ENCODE peak calls at places on chromosomes 4 and X, in nine cellular contexts. V is cardiac muscle cell, S is glutamatergic neuron, C is MM.1S, G is tibial nerve, A is cardiac fibroblast, I is tibial artery, J is breast epithelium, Z is neural progenitor cell. B is an unnamed sample.

GRCh38 chrX:134669378-134670098 is 11.3 kb upstream of the PLAC1 start:
- DNase-seq in I (no peak), V (peak; percentile 90), Z (no peak), G (no peak), C (no peak), S (no peak), J (no peak), A (peak; percentile 94), B (no peak)

GRCh38 chr4:32394255-32394654 is 1674.1 kb downstream of the PCDH7 start:
- DNase-seq in V (no peak), A (no peak), J (no peak), G (no peak), S (no peak), I (no peak), C (no peak), Z (no peak), B (no peak)

GRCh38 chr4:113170818-113171468 is 121.5 kb downstream of the ANK2 start:
- DNase-seq in C (no peak), A (no peak), Z (no peak), I (no peak), V (no peak), S (no peak), G (no peak), J (no peak), B (no peak)

GRCh38 chrX:95716841-95717240 is 967.8 kb upstream of the DIAPH2 start:
- DNase-seq in J (no peak), A (no peak), I (no peak), C (no peak), V (no peak), G (no peak), S (no peak), Z (no peak), B (no peak)

GRCh38 chr4:136203199-136203598 is 1329.1 kb downstream of the PCDH18 start:
- DNase-seq in G (no peak), I (no peak), A (no peak), S (no peak), C (no peak), Z (peak; percentile 24), J (no peak), V (no peak), B (no peak)

GRCh38 chrX:47218920-47219815 is 687 bp downstream of the CDK16 start:
- DNase-seq in Z (peak; percentile 72), G (no peak), I (peak; percentile 73), V (peak; percentile 9), C (peak; percentile 28), J (no peak), A (no peak), S (peak; percentile 67), B (peak; percentile 49)

GRCh38 chr4:138090145-138090917 is 151.8 kb downstream of the SLC7A11 start:
- DNase-seq in Z (peak; percentile 62), I (no peak), G (peak; percentile 15), J (no peak), V (peak; percentile 88), A (peak; percentile 89), S (peak; percentile 51), C (peak; percentile 68), B (peak; percentile 30)

GRCh38 chr4:124710911-124711310 is 1.6 kb downstream of the ANKRD50 start:
- DNase-seq in C (no peak), I (no peak), G (no peak), S (no peak), V (peak; percentile 28), A (peak; percentile 50), J (no peak), Z (no peak), B (no peak)

GRCh38 chr4:174225247-174226054 is 58.0 kb downstream of the FBXO8 start:
- DNase-seq in J (no peak), I (no peak), V (no peak), A (no peak), Z (no peak), S (no peak), G (no peak), C (no peak), B (no peak)

GRCh38 chrX:149074429-149074828 is 430.7 kb downstream of the IDS start:
- DNase-seq in G (peak; percentile 13), C (peak; percentile 77), S (no peak), V (peak; percentile 86), I (no peak), J (no peak), A (peak; percentile 70), Z (no peak), B (peak; percentile 37)

GRCh38 chr4:64584981-64585557 is 175.8 kb upstream of the TECRL start:
- DNase-seq in G (no peak), I (no peak), Z (peak; percentile 70), V (peak; percentile 64), A (peak; percentile 54), C (peak; percentile 64), S (no peak), J (no peak), B (peak; percentile 35)

GRCh38 chrX:17826609-17827496 is 34.2 kb downstream of the RAI2 start:
- DNase-seq in C (no peak), G (no peak), V (no peak), J (no peak), A (peak; percentile 75), I (no peak), S (no peak), Z (no peak), B (no peak)

GRCh38 chrX:78514852-78515251 is 144.3 kb downstream of the RTL3 start:
- DNase-seq in Z (peak; percentile 76), A (peak; percentile 44), G (no peak), J (no peak), I (no peak), C (peak; percentile 63), S (no peak), V (no peak), B (no peak)
- TF ChIP-seq CTCF in Z (no peak), A (no peak), G (no peak), J (no peak), I (no peak), C (peak; percentile 49), S (no peak), V (peak; percentile 8), B (no peak)

GRCh38 chrX:74422029-74422352 is 698 bp downstream of the SLC16A2 start:
- DNase-seq in S (no peak), I (no peak), V (no peak), Z (no peak), C (no peak), A (no peak), G (no peak), J (no peak), B (no peak)

GRCh38 chrX:74423289-74423985 is 2.1 kb downstream of the SLC16A2 start:
- DNase-seq in V (no peak), I (no peak), G (no peak), A (no peak), J (no peak), S (no peak), C (no peak), Z (no peak), B (no peak)

GRCh38 chrX:74421181-74422028 is at the start of gene SLC16A2:
- DNase-seq in Z (peak; percentile 83), G (peak; percentile 52), J (peak; percentile 72), A (peak; percentile 72), V (peak; percentile 89), S (peak; percentile 80), I (peak; percentile 90), C (peak; percentile 57), B (peak; percentile 39)

GRCh38 chrX:74420194-74421035 is 878 bp upstream of the SLC16A2 start:
- DNase-seq in Z (peak; percentile 78), S (peak; percentile 57), G (peak; percentile 35), I (peak; percentile 92), C (no peak), V (peak; percentile 76), A (peak; percentile 58), J (peak; percentile 57), B (peak; percentile 22)

DNA sequence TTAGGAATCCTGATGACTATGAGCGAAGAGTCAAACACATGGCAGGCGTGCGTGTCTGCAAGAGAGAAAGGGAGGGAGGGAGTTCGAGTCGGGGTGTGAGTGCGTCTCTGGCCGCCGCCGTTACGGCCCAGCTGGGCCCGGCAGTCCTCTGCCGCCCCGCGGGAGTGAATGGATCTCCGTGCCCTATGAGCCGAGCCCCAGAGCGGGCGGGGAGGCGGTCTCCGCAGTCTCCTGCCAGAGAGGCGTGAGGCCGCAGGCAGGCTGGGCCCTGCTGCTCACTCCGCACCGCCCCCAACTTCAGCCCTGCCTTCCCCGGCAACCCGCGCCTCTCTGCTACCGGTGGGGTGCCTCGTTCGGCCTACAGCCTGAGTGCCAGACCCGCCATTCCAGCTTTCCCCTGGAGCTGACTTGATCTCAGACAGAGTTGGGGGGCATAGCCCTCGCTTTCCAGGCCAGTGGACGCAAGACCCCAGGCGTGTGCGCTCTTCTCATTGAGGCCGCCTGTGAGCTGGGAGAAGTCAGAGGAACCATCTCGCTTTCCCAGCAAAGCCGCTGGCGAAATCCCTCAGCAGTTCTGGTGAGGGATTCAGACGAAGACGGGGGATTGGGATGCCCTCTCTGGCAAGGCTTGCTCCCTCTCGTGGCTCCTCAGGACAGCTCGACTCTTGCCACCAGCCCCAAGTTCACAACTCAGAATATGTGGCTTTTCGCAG is 1.4 kb downstream of the SLC16A2 start:
- DNase-seq in A (peak; percentile 48), I (peak; percentile 83), J (peak; percentile 52), C (no peak), V (peak; percentile 78), G (peak; percentile 20), Z (peak; percentile 78), S (peak; percentile 71), B (peak; percentile 20)
- TF ChIP-seq CTCF in A (no peak), I (peak; percentile 9), J (no peak), C (no peak), V (peak; percentile 15), G (no peak), Z (peak; percentile 39), S (no peak), B (no peak)

GRCh38 chr4:156974264-156974663 is 2.7 kb upstream of the PDGFC start:
- DNase-seq in C (no peak), A (peak; percentile 85), S (no peak), Z (no peak), I (no peak), J (no peak), G (no peak), V (peak; percentile 80), B (no peak)

GRCh38 chr4:156972370-156972980 is 876 bp upstream of the PDGFC start:
- DNase-seq in S (no peak), A (no peak), C (peak; percentile 42), J (no peak), Z (peak; percentile 18), I (no peak), V (no peak), G (no peak), B (no peak)

GRCh38 chr4:156971168-156971601 is 414 bp downstream of the PDGFC start:
- DNase-seq in G (no peak), V (no peak), S (peak; percentile 50), I (peak; percentile 71), Z (peak; percentile 64), J (no peak), A (no peak), C (no peak), B (no peak)

GRCh38 chr4:156970501-156971167 is 965 bp downstream of the PDGFC start:
- DNase-seq in J (peak; percentile 66), A (peak; percentile 74), G (peak; percentile 16), S (peak; percentile 70), Z (peak; percentile 78), V (peak; percentile 79), I (peak; percentile 82), C (peak; percentile 55), B (no peak)

GRCh38 chr4:156971623-156972369 is at the start of gene PDGFC:
- DNase-seq in J (peak; percentile 69), Z (peak; percentile 92), G (peak; percentile 31), S (peak; percentile 63), I (peak; percentile 91), C (peak; percentile 66), V (peak; percentile 79), A (peak; percentile 74), B (peak; percentile 9)
- TF ChIP-seq CTCF in J (peak; percentile 28), Z (peak; percentile 57), G (no peak), S (no peak), I (peak; percentile 35), C (peak; percentile 37), V (peak; percentile 32), A (peak; percentile 38), B (no peak)

GRCh38 chrX:103687073-103687695 is 685 bp upstream of the MORF4L2 start:
- DNase-seq in A (no peak), J (peak; percentile 84), Z (peak; percentile 91), C (peak; percentile 81), V (peak; percentile 88), S (peak; percentile 77), I (peak; percentile 93), G (peak; percentile 86), B (peak; percentile 88)
- TF ChIP-seq CTCF in A (peak; percentile 32), J (peak; percentile 55), Z (peak; percentile 62), C (peak; percentile 38), V (peak; percentile 49), S (peak; percentile 21), I (peak; percentile 44), G (peak; percentile 47), B (no peak)

B was measured in activated CD8-positive, alpha-beta T cell treated with anti-CD3 and anti-CD28 coated beads for 36 hours.